ENCODE peak calls at places on chromosome 18, in five cellular contexts. C is A549, H is IMR-90, P is K562, V is HepG2. T is an unnamed sample.

GRCh38 chr18:60096428-60096827 is 196.6 kb downstream of the PMAIP1 start:
- DNase-seq in V (no peak), H (no peak), P (no peak), C (peak; percentile 7), T (no peak)

GRCh38 chr18:33467531-33467930 is 27.0 kb upstream of the CCDC178 start:
- DNase-seq in H (no peak), P (no peak), C (no peak), V (no peak), T (no peak)

GRCh38 chr18:32091724-32092421 is at the start of gene RNF138:
- DNase-seq in V (peak; percentile 59), C (peak; percentile 90), P (peak; percentile 89), H (peak; percentile 76), T (peak; percentile 86)

GRCh38 chr18:71998547-71998946 is 545.6 kb downstream of the CBLN2 start:
- DNase-seq in H (no peak), C (peak; percentile 4), V (peak; percentile 53), P (no peak), T (no peak)

GRCh38 chr18:51611326-51611725 is 413.8 kb upstream of the MEX3C start:
- DNase-seq in P (no peak), C (no peak), V (no peak), H (no peak), T (no peak)

GRCh38 chr18:34709631-34710429 is at the start of gene DTNA:
- DNase-seq in V (no peak), P (no peak), C (no peak), H (peak; percentile 96), T (no peak)

GRCh38 chr18:40088130-40088529 is 1866.9 kb upstream of the PIK3C3 start:
- DNase-seq in V (no peak), P (no peak), C (no peak), H (no peak), T (no peak)

GRCh38 chr18:43271593-43272432 is 5.5 kb downstream of the SYT4 start:
- DNase-seq in V (peak; percentile 35), P (peak; percentile 4), H (peak; percentile 61), C (peak; percentile 32), T (no peak)

GRCh38 chr18:34522627-34523026 is 187.5 kb upstream of the DTNA start:
- DNase-seq in C (no peak), H (no peak), P (no peak), V (no peak), T (no peak)

GRCh38 chr18:59691046-59691395 is 6.2 kb downstream of the CCBE1 start:
- DNase-seq in C (no peak), P (no peak), H (peak; percentile 91), V (no peak), T (no peak)

GRCh38 chr18:12361770-12362378 is 15.2 kb downstream of the AFG3L2 start:
- DNase-seq in P (peak; percentile 40), C (no peak), V (no peak), H (peak; percentile 39), T (no peak)

GRCh38 chr18:394997-395383 is 105.5 kb downstream of the COLEC12 start:
- DNase-seq in V (no peak), C (no peak), H (peak; percentile 75), P (no peak), T (no peak)

GRCh38 chr18:69257861-69258458 is 142.7 kb upstream of the DOK6 start:
- DNase-seq in H (peak; percentile 69), C (no peak), P (no peak), V (peak; percentile 17), T (no peak)

GRCh38 chr18:66511810-66512209 is 92.1 kb downstream of the CDH19 start:
- DNase-seq in P (no peak), V (no peak), H (no peak), C (peak; percentile 72), T (no peak)

GRCh38 chr18:56841836-56842235 is 190.7 kb downstream of the WDR7 start:
- DNase-seq in P (no peak), H (no peak), V (no peak), C (no peak), T (no peak)

GRCh38 chr18:22701326-22701725 is 231.8 kb upstream of the RBBP8 start:
- DNase-seq in P (no peak), H (no peak), V (no peak), C (no peak), T (no peak)

GRCh38 chr18:22701795-22702194 is 231.3 kb upstream of the RBBP8 start:
- DNase-seq in P (no peak), H (no peak), V (no peak), C (no peak), T (no peak)

GRCh38 chr18:22704627-22704918 is 228.6 kb upstream of the RBBP8 start:
- DNase-seq in C (no peak), V (no peak), P (no peak), H (no peak), T (no peak)

GRCh38 chr18:22705328-22705727 is 227.8 kb upstream of the RBBP8 start:
- DNase-seq in H (peak; percentile 91), V (no peak), C (peak; percentile 56), P (no peak), T (no peak)

GRCh38 chr18:22703883-22704626 is 229.1 kb upstream of the RBBP8 start:
- DNase-seq in V (peak; percentile 48), C (peak; percentile 60), P (peak; percentile 74), H (peak; percentile 40), T (no peak)
- TF ChIP-seq MAFK in V (no peak), C (no peak), P (peak; percentile 10), H (no peak), T (no peak)

GRCh38 chr18:27839141-27839540 is 337.8 kb downstream of the CDH2 start:
- DNase-seq in V (peak; percentile 15), P (no peak), C (peak; percentile 81), H (peak; percentile 66), T (no peak)
- TF ChIP-seq MAFK in V (no peak), P (no peak), C (no peak), H (no peak), T (no peak)

GRCh38 chr18:73545497-73545896 is 602.1 kb downstream of the FBXO15 start:
- DNase-seq in H (peak; percentile 46), P (no peak), C (no peak), V (peak; percentile 1), T (no peak)
- TF ChIP-seq MAFK in H (no peak), P (no peak), C (no peak), V (no peak), T (no peak)

DNA sequence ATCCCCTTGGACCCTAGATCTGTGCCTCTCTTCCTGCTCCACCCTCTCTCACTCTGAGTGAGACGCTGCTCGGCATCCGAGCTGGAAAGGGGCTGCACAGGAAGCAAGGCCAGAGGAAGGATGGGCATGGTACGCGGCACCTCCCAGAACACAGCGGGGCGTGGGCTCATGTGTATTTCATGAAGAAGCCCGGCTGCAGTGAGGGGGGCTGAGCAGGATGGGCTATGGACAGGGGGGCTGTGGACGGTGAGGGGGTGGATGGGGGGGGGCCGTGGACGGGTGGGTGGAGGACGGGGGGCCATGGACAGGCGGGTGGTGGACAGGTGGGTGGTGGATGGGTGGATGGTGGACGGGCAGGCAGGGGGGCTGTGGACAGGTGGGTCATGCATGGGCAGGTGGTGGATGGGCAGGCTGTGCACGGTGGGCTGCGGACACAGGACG is 28.5 kb downstream of the SLC66A2 start:
- DNase-seq in P (no peak), V (no peak), H (no peak), C (no peak), T (no peak)
- TF ChIP-seq MAFK in P (no peak), V (no peak), H (no peak), C (no peak), T (no peak)

DNA sequence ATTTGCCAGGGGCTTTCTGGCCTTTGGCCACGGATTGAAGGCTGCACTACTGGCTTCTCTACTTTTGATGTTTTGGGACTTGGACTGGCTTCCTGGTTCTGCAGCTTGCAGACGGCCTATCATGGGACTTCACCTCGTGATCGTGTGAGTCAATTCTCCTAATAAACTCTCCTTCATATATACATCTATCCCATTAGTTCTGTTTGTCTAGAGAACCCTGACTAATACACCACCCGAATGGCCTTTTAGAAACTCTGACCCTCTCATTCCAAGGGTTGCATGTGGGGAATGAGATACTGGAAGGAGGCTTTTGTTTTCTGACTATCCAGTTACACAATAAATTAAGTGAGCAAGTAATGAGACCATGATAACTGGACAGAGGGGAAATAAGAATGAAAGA is 430.7 kb downstream of the CDH2 start:
- DNase-seq in V (no peak), C (no peak), P (no peak), H (no peak), T (no peak)
- TF ChIP-seq MAFK in V (no peak), C (no peak), P (no peak), H (no peak), T (no peak)